ENCODE peak calls at places on chromosomes 4 and X, in five cellular contexts. One of them, this sample, is unnamed.
A peak's percentile ranks its signal among the peaks of the same experiment; 100 is the strongest.

GRCh38 chrX:27884654-27885053 is 76.9 kb downstream of the MAGEB10 start:
- DNase-seq in body of pancreas: no peak
- DNase-seq in PC-9: no peak
- DNase-seq in mesendoderm: no peak
- DNase-seq in stomach: no peak
- DNase-seq in this sample: no peak

GRCh38 chrX:69100478-69100877 is 64.8 kb downstream of the PJA1 start:
- DNase-seq in mesendoderm: no peak
- DNase-seq in body of pancreas: no peak
- DNase-seq in PC-9: no peak
- DNase-seq in stomach: no peak
- DNase-seq in this sample: no peak

GRCh38 chrX:41333994-41334865 is at the start of gene DDX3X:
- DNase-seq in mesendoderm: peak; percentile 71
- DNase-seq in stomach: peak; percentile 92
- DNase-seq in PC-9: peak; percentile 42
- DNase-seq in body of pancreas: peak; percentile 94
- DNase-seq in this sample: peak; percentile 96

GRCh38 chr4:10099521-10100325 is 16.9 kb downstream of the WDR1 start:
- DNase-seq in PC-9: no peak
- DNase-seq in stomach: no peak
- DNase-seq in mesendoderm: no peak
- DNase-seq in body of pancreas: no peak
- DNase-seq in this sample: no peak

GRCh38 chrX:23435575-23435974 is 100.9 kb downstream of the PTCHD1 start:
- DNase-seq in PC-9: no peak
- DNase-seq in body of pancreas: no peak
- DNase-seq in mesendoderm: no peak
- DNase-seq in stomach: no peak
- DNase-seq in this sample: no peak

GRCh38 chr4:148757171-148757570 is 315.0 kb upstream of the NR3C2 start:
- DNase-seq in mesendoderm: no peak
- DNase-seq in stomach: no peak
- DNase-seq in body of pancreas: no peak
- DNase-seq in PC-9: no peak
- DNase-seq in this sample: no peak

GRCh38 chr4:38989487-38989886 is 42.7 kb downstream of the TMEM156 start:
- DNase-seq in mesendoderm: no peak
- DNase-seq in stomach: no peak
- DNase-seq in PC-9: no peak
- DNase-seq in body of pancreas: no peak
- DNase-seq in this sample: no peak

GRCh38 chr4:152651473-152652060 is 28.2 kb downstream of the TMEM154 start:
- DNase-seq in stomach: no peak
- DNase-seq in mesendoderm: no peak
- DNase-seq in PC-9: no peak
- DNase-seq in body of pancreas: no peak
- DNase-seq in this sample: no peak

GRCh38 chr4:145230726-145231125 is 50.3 kb upstream of the OTUD4 start:
- DNase-seq in body of pancreas: no peak
- DNase-seq in mesendoderm: no peak
- DNase-seq in PC-9: no peak
- DNase-seq in stomach: no peak
- DNase-seq in this sample: no peak

GRCh38 chrX:108439434-108439883 is at the start of gene COL4A5:
- DNase-seq in stomach: peak; percentile 49
- DNase-seq in mesendoderm: peak; percentile 95
- DNase-seq in body of pancreas: peak; percentile 59
- DNase-seq in PC-9: peak; percentile 79
- DNase-seq in this sample: no peak

GRCh38 chr4:155900402-155900801 is 3.1 kb upstream of the TDO2 start:
- DNase-seq in PC-9: no peak
- DNase-seq in stomach: no peak
- DNase-seq in mesendoderm: peak; percentile 66
- DNase-seq in body of pancreas: no peak
- DNase-seq in this sample: no peak

GRCh38 chr4:5572114-5572513 is 136.2 kb downstream of the EVC2 start:
- DNase-seq in PC-9: no peak
- DNase-seq in body of pancreas: no peak
- DNase-seq in stomach: no peak
- DNase-seq in mesendoderm: no peak
- DNase-seq in this sample: no peak

GRCh38 chr4:72857787-72858186 is 211.7 kb downstream of the COX18 start:
- DNase-seq in stomach: no peak
- DNase-seq in PC-9: no peak
- DNase-seq in body of pancreas: no peak
- DNase-seq in mesendoderm: no peak
- DNase-seq in this sample: no peak

GRCh38 chrX:1455948-1456280 is 3.2 kb upstream of the ASMTL start:
- DNase-seq in body of pancreas: no peak
- DNase-seq in PC-9: no peak
- DNase-seq in stomach: peak; percentile 8
- DNase-seq in mesendoderm: no peak
- DNase-seq in this sample: peak; percentile 6

GRCh38 chr4:78612398-78613005 is 60.9 kb downstream of the ANXA3 start:
- DNase-seq in body of pancreas: peak; percentile 49
- DNase-seq in mesendoderm: peak; percentile 25
- DNase-seq in PC-9: no peak
- DNase-seq in stomach: no peak
- DNase-seq in this sample: no peak

GRCh38 chrX:56729152-56729557 is at the start of gene NBDY:
- DNase-seq in stomach: peak; percentile 33
- DNase-seq in body of pancreas: peak; percentile 52
- DNase-seq in PC-9: no peak
- DNase-seq in mesendoderm: peak; percentile 72
- DNase-seq in this sample: peak; percentile 70

GRCh38 chr4:33090910-33091309 is 2370.7 kb downstream of the PCDH7 start:
- DNase-seq in stomach: no peak
- DNase-seq in mesendoderm: no peak
- DNase-seq in body of pancreas: no peak
- DNase-seq in PC-9: no peak
- DNase-seq in this sample: no peak

GRCh38 chrX:46574941-46575381 is 1.4 kb downstream of the CHST7 start:
- DNase-seq in body of pancreas: peak; percentile 20
- DNase-seq in PC-9: no peak
- DNase-seq in stomach: peak; percentile 31
- DNase-seq in mesendoderm: no peak
- DNase-seq in this sample: no peak

GRCh38 chrX:147737690-147738089 is 174.0 kb upstream of the FMR1 start:
- DNase-seq in PC-9: no peak
- DNase-seq in mesendoderm: no peak
- DNase-seq in body of pancreas: no peak
- DNase-seq in stomach: no peak
- DNase-seq in this sample: no peak

GRCh38 chr4:153257966-153258365 is 53.7 kb downstream of the TRIM2 start:
- DNase-seq in body of pancreas: no peak
- DNase-seq in mesendoderm: peak; percentile 74
- DNase-seq in PC-9: no peak
- DNase-seq in stomach: no peak
- DNase-seq in this sample: no peak

GRCh38 chr4:173934933-173935620 is 348.4 kb downstream of the FBXO8 start:
- DNase-seq in mesendoderm: peak; percentile 92
- DNase-seq in stomach: no peak
- DNase-seq in body of pancreas: no peak
- DNase-seq in PC-9: no peak
- DNase-seq in this sample: no peak

GRCh38 chrX:38726596-38726995 is 74.7 kb upstream of the MID1IP1 start:
- DNase-seq in body of pancreas: no peak
- DNase-seq in mesendoderm: no peak
- DNase-seq in PC-9: no peak
- DNase-seq in stomach: no peak
- DNase-seq in this sample: no peak

GRCh38 chrX:776061-776460 is 145.5 kb downstream of the SHOX start:
- DNase-seq in PC-9: no peak
- DNase-seq in mesendoderm: no peak
- DNase-seq in stomach: no peak
- DNase-seq in body of pancreas: no peak
- DNase-seq in this sample: no peak

GRCh38 chr4:128322986-128323385 is 35.4 kb upstream of the PGRMC2 start:
- DNase-seq in body of pancreas: no peak
- DNase-seq in PC-9: peak; percentile 91
- DNase-seq in mesendoderm: peak; percentile 96
- DNase-seq in stomach: no peak
- DNase-seq in this sample: no peak

GRCh38 chrX:3518870-3519269 is 172.4 kb upstream of the MXRA5 start:
- DNase-seq in stomach: peak; percentile 25
- DNase-seq in body of pancreas: no peak
- DNase-seq in PC-9: peak; percentile 53
- DNase-seq in mesendoderm: peak; percentile 11
- DNase-seq in this sample: no peak

GRCh38 chrX:69182818-69183375 is 17.6 kb upstream of the PJA1 start:
- DNase-seq in mesendoderm: no peak
- DNase-seq in PC-9: no peak
- DNase-seq in stomach: no peak
- DNase-seq in body of pancreas: no peak
- DNase-seq in this sample: no peak

GRCh38 chr4:138406881-138407280 is 164.7 kb upstream of the SLC7A11 start:
- DNase-seq in body of pancreas: no peak
- DNase-seq in PC-9: no peak
- DNase-seq in stomach: no peak
- DNase-seq in mesendoderm: no peak
- DNase-seq in this sample: no peak

GRCh38 chr4:55866973-55867574 is 13.6 kb downstream of the EXOC1 start:
- DNase-seq in PC-9: peak; percentile 59
- DNase-seq in stomach: no peak
- DNase-seq in body of pancreas: peak; percentile 22
- DNase-seq in mesendoderm: peak; percentile 77
- DNase-seq in this sample: peak; percentile 70

GRCh38 chr4:89657931-89658700 is 178.8 kb downstream of the SNCA start:
- DNase-seq in body of pancreas: no peak
- DNase-seq in PC-9: no peak
- DNase-seq in stomach: no peak
- DNase-seq in mesendoderm: peak; percentile 49
- DNase-seq in this sample: no peak

GRCh38 chr4:37795796-37796195 is 30.7 kb upstream of the PGM2 start:
- DNase-seq in body of pancreas: no peak
- DNase-seq in stomach: no peak
- DNase-seq in mesendoderm: no peak
- DNase-seq in PC-9: no peak
- DNase-seq in this sample: no peak

GRCh38 chr4:54400802-54401201 is 171.7 kb downstream of the PDGFRA start:
- DNase-seq in stomach: no peak
- DNase-seq in PC-9: no peak
- DNase-seq in body of pancreas: no peak
- DNase-seq in mesendoderm: peak; percentile 14
- DNase-seq in this sample: no peak

GRCh38 chrX:9471571-9471985 is 6.7 kb downstream of the TBL1X start:
- DNase-seq in PC-9: no peak
- DNase-seq in stomach: no peak
- DNase-seq in body of pancreas: no peak
- DNase-seq in mesendoderm: no peak
- DNase-seq in this sample: no peak

GRCh38 chr4:158172196-158172557 is 648 bp downstream of the GASK1B start:
- DNase-seq in stomach: no peak
- DNase-seq in PC-9: no peak
- DNase-seq in body of pancreas: no peak
- DNase-seq in mesendoderm: no peak
- DNase-seq in this sample: no peak

DNA sequence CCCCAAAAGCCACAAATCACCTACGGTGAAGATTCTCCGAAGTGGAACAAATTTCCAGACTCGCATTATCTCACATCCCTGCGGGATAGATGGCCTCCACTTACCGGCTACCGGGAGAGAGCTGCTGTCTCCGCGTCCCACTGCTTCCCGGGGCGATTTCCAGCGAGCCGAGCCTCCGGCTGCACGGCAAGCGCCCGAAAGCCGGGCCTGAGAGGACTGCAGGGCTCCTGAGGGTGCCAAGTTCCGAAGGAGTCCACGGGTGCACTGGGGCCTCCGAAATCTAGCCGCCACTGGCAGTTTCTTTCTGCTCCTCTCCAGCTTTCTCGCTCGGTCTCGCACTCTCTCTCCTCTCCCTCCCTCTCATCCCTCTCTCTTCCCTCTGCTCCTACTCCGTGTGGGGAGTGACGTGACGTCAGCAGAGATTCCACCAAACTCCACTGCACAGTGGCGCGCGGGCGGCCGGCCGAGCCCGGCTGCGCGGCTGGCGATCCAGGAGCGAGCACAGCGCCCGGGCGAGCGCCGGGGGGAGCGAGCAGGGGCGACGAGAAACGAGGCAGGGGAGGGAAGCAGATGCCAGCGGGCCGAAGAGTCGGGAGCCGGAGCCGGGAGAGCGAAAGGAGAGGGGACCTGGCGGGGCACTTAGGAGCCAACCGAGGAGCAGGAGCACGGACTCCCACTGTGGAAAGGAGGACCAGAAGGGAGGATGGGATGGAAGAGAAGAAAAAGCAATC is 14.0 kb upstream of the PITX2 start:
- DNase-seq in stomach: no peak
- DNase-seq in PC-9: no peak
- DNase-seq in mesendoderm: peak; percentile 92
- DNase-seq in body of pancreas: no peak
- DNase-seq in this sample: no peak
- H3K27me3 ChIP-seq in stomach: peaks cover 100% of the 10 kb centered on the region
- H3K27me3 ChIP-seq in PC-9: no peaks in the 10 kb centered on the region
- H3K27me3 ChIP-seq in mesendoderm: peaks cover 35% of the 10 kb centered on the region
- H3K27me3 ChIP-seq in body of pancreas: no peaks in the 10 kb centered on the region
- H3K27me3 ChIP-seq in this sample: peaks cover 43% of the 10 kb centered on the region

GRCh38 chr4:95018845-95019244 is 261.1 kb downstream of the BMPR1B start:
- DNase-seq in body of pancreas: no peak
- DNase-seq in PC-9: no peak
- DNase-seq in stomach: no peak
- DNase-seq in mesendoderm: no peak
- DNase-seq in this sample: no peak
- H3K27ac ChIP-seq in body of pancreas: no peak overlapping the region
- H3K27ac ChIP-seq in PC-9: no peak overlapping the region
- H3K27ac ChIP-seq in stomach: no peak overlapping the region
- H3K27ac ChIP-seq in mesendoderm: no peak overlapping the region
- H3K27ac ChIP-seq in this sample: no peak overlapping the region

GRCh38 chrX:85570496-85570895 is 191.0 kb upstream of the POF1B start:
- DNase-seq in body of pancreas: no peak
- DNase-seq in stomach: no peak
- DNase-seq in mesendoderm: no peak
- DNase-seq in PC-9: no peak
- DNase-seq in this sample: no peak
- H3K27me3 ChIP-seq in body of pancreas: no peaks in the 10 kb centered on the region
- H3K27me3 ChIP-seq in stomach: peaks cover 3% of the 10 kb centered on the region
- H3K27me3 ChIP-seq in mesendoderm: no peaks in the 10 kb centered on the region
- H3K27me3 ChIP-seq in PC-9: no peaks in the 10 kb centered on the region
- H3K27me3 ChIP-seq in this sample: no peaks in the 10 kb centered on the region

GRCh38 chr4:41432219-41432618 is 105.7 kb upstream of the LIMCH1 start:
- DNase-seq in body of pancreas: no peak
- DNase-seq in stomach: no peak
- DNase-seq in PC-9: no peak
- DNase-seq in mesendoderm: no peak
- DNase-seq in this sample: no peak

GRCh38 chr4:41428941-41429669 is 108.9 kb upstream of the LIMCH1 start:
- DNase-seq in mesendoderm: no peak
- DNase-seq in PC-9: no peak
- DNase-seq in body of pancreas: no peak
- DNase-seq in stomach: no peak
- DNase-seq in this sample: no peak

GRCh38 chr4:41428205-41428940 is 109.6 kb upstream of the LIMCH1 start:
- DNase-seq in PC-9: no peak
- DNase-seq in mesendoderm: peak; percentile 64
- DNase-seq in stomach: no peak
- DNase-seq in body of pancreas: no peak
- DNase-seq in this sample: no peak

GRCh38 chr4:41432889-41433288 is 105.1 kb upstream of the LIMCH1 start:
- DNase-seq in stomach: no peak
- DNase-seq in PC-9: peak; percentile 94
- DNase-seq in mesendoderm: peak; percentile 99
- DNase-seq in body of pancreas: no peak
- DNase-seq in this sample: no peak

GRCh38 chr4:41430796-41431195 is 107.2 kb upstream of the LIMCH1 start:
- DNase-seq in body of pancreas: no peak
- DNase-seq in mesendoderm: no peak
- DNase-seq in stomach: no peak
- DNase-seq in PC-9: no peak
- DNase-seq in this sample: no peak
- H3K27ac ChIP-seq in body of pancreas: no peak overlapping the region
- H3K27ac ChIP-seq in mesendoderm: no peak overlapping the region
- H3K27ac ChIP-seq in stomach: no peak overlapping the region
- H3K27ac ChIP-seq in PC-9: peak overlapping the region; percentile 85
- H3K27ac ChIP-seq in this sample: no peak overlapping the region

This sample was measured in Peyer's patch.